ENCODE peak calls at places on chromosome 18, in seven cellular contexts. H is A549, F is MCF 10A, Y is IMR-90, T is WERI-Rb-1, Z is body of pancreas, X is astrocyte of the spinal cord. B is an unnamed sample.

GRCh38 chr18:47288741-47289140 is 37.3 kb upstream of the SKOR2 start:
- DNase-seq in H (no peak), F (no peak), Y (no peak), T (no peak), Z (no peak), X (no peak), B (no peak)

GRCh38 chr18:11857177-11857887 is 6.1 kb downstream of the CHMP1B start:
- DNase-seq in H (peak), F (peak), Y (peak), T (no peak), Z (peak), X (peak), B (peak)

GRCh38 chr18:48600046-48600745 is 61.4 kb downstream of the CTIF start:
- DNase-seq in H (no peak), F (no peak), Y (no peak), T (no peak), Z (no peak), X (no peak), B (no peak)

GRCh38 chr18:64148988-64149387 is at the start of gene LINC00305:
- DNase-seq in H (no peak), F (no peak), Y (no peak), T (no peak), Z (no peak), X (no peak), B (no peak)

GRCh38 chr18:75111673-75112485 is 97.1 kb downstream of the PTGR3 start:
- DNase-seq in H (no peak), F (peak), Y (peak), T (no peak), Z (no peak), X (no peak), B (no peak)

GRCh38 chr18:56233595-56233994 is 404.8 kb downstream of the TXNL1 start:
- DNase-seq in H (no peak), F (peak), Y (peak), T (no peak), Z (peak), X (peak), B (peak)

GRCh38 chr18:62018761-62019041 is 125.9 kb upstream of the RNF152 start:
- DNase-seq in H (no peak), F (no peak), Y (no peak), T (no peak), Z (no peak), X (no peak), B (no peak)

GRCh38 chr18:12598181-12598921 is 59.6 kb downstream of the SPIRE1 start:
- DNase-seq in H (no peak), F (no peak), Y (peak), T (no peak), Z (no peak), X (peak), B (no peak)

GRCh38 chr18:29418136-29418535 is 1241.2 kb upstream of the CDH2 start:
- DNase-seq in H (no peak), F (no peak), Y (peak), T (no peak), Z (no peak), X (peak), B (peak)

GRCh38 chr18:48356909-48357631 is 52.1 kb downstream of the ZBTB7C start:
- DNase-seq in H (no peak), F (no peak), Y (no peak), T (peak), Z (no peak), X (no peak), B (no peak)

GRCh38 chr18:29383311-29384273 is 1206.7 kb upstream of the CDH2 start:
- DNase-seq in H (no peak), F (no peak), Y (peak), T (no peak), Z (no peak), X (peak), B (peak)

GRCh38 chr18:59983506-59983905 is 83.7 kb downstream of the PMAIP1 start:
- DNase-seq in H (no peak), F (no peak), Y (no peak), T (no peak), Z (no peak), X (no peak), B (no peak)

GRCh38 chr18:55635439-55635838 is 47.4 kb upstream of the TCF4 start:
- DNase-seq in H (no peak), F (no peak), Y (no peak), T (no peak), Z (no peak), X (no peak), B (no peak)

GRCh38 chr18:26685438-26686173 is 137.3 kb upstream of the KCTD1 start:
- DNase-seq in H (no peak), F (no peak), Y (no peak), T (no peak), Z (no peak), X (no peak), B (no peak)

GRCh38 chr18:56402872-56403516 is 235.4 kb downstream of the TXNL1 start:
- DNase-seq in H (peak), F (peak), Y (peak), T (no peak), Z (no peak), X (peak), B (peak)

GRCh38 chr18:6355789-6356589 is 58.7 kb downstream of the L3MBTL4 start:
- DNase-seq in H (no peak), F (no peak), Y (peak), T (no peak), Z (no peak), X (peak), B (no peak)

GRCh38 chr18:48539406-48540328 is 836 bp downstream of the CTIF start:
- DNase-seq in H (peak), F (peak), Y (peak), T (peak), Z (peak), X (peak), B (no peak)

GRCh38 chr18:66048404-66048803 is 297.6 kb downstream of the CDH7 start:
- DNase-seq in H (no peak), F (no peak), Y (no peak), T (no peak), Z (no peak), X (peak), B (peak)

GRCh38 chr18:58881469-58881868 is 16.8 kb downstream of the ZNF532 start:
- DNase-seq in H (no peak), F (no peak), Y (no peak), T (no peak), Z (no peak), X (no peak), B (no peak)

GRCh38 chr18:24071779-24072178 is 57.2 kb downstream of the TTC39C start:
- DNase-seq in H (no peak), F (no peak), Y (no peak), T (no peak), Z (no peak), X (no peak), B (no peak)

GRCh38 chr18:54444309-54444914 is 86.7 kb downstream of the C18orf54 start:
- DNase-seq in H (peak), F (peak), Y (peak), T (peak), Z (peak), X (peak), B (peak)

GRCh38 chr18:57806891-57807280 is 3.8 kb upstream of the ATP8B1 start:
- DNase-seq in H (peak), F (peak), Y (peak), T (no peak), Z (no peak), X (peak), B (peak)

GRCh38 chr18:40326987-40327386 is 1628.0 kb upstream of the PIK3C3 start:
- DNase-seq in H (no peak), F (no peak), Y (no peak), T (no peak), Z (no peak), X (no peak), B (no peak)

GRCh38 chr18:6629635-6630140 is 99.8 kb upstream of the ARHGAP28 start:
- DNase-seq in H (no peak), F (peak), Y (peak), T (no peak), Z (no peak), X (peak), B (peak)

GRCh38 chr18:40094441-40094840 is 1860.6 kb upstream of the PIK3C3 start:
- DNase-seq in H (no peak), F (no peak), Y (no peak), T (no peak), Z (no peak), X (peak), B (no peak)

GRCh38 chr18:13217466-13217961 is 1.0 kb upstream of the LDLRAD4 start:
- DNase-seq in H (no peak), F (no peak), Y (peak), T (peak), Z (peak), X (peak), B (no peak)

GRCh38 chr18:31301201-31301655 is 16.7 kb upstream of the DSG1 start:
- DNase-seq in H (no peak), F (no peak), Y (peak), T (no peak), Z (no peak), X (no peak), B (peak)

GRCh38 chr18:76953186-76953982 is 131.0 kb downstream of the ZNF236 start:
- DNase-seq in H (no peak), F (no peak), Y (peak), T (no peak), Z (peak), X (peak), B (peak)

GRCh38 chr18:9803698-9804516 is 81.9 kb upstream of the TXNDC2 start:
- DNase-seq in H (no peak), F (peak), Y (no peak), T (no peak), Z (no peak), X (no peak), B (no peak)

GRCh38 chr18:65754121-65754520 is 3.3 kb downstream of the CDH7 start:
- DNase-seq in H (no peak), F (peak), Y (no peak), T (no peak), Z (no peak), X (peak), B (peak)

GRCh38 chr18:11502368-11502767 is 107.0 kb upstream of the SLC35G4 start:
- DNase-seq in H (no peak), F (no peak), Y (peak), T (no peak), Z (no peak), X (peak), B (no peak)

GRCh38 chr18:59056706-59057492 is 82.8 kb upstream of the SEC11C start:
- DNase-seq in H (no peak), F (peak), Y (peak), T (peak), Z (peak), X (peak), B (peak)

GRCh38 chr18:59988098-59988706 is 88.4 kb downstream of the PMAIP1 start:
- DNase-seq in H (peak), F (peak), Y (peak), T (peak), Z (peak), X (peak), B (peak)

GRCh38 chr18:54260376-54261072 is 8.8 kb upstream of the POLI start:
- DNase-seq in H (no peak), F (peak), Y (no peak), T (no peak), Z (peak), X (no peak), B (no peak)

GRCh38 chr18:13982136-13982535 is 66.8 kb upstream of the MC2R start:
- DNase-seq in H (no peak), F (no peak), Y (no peak), T (no peak), Z (no peak), X (no peak), B (no peak)

DNA sequence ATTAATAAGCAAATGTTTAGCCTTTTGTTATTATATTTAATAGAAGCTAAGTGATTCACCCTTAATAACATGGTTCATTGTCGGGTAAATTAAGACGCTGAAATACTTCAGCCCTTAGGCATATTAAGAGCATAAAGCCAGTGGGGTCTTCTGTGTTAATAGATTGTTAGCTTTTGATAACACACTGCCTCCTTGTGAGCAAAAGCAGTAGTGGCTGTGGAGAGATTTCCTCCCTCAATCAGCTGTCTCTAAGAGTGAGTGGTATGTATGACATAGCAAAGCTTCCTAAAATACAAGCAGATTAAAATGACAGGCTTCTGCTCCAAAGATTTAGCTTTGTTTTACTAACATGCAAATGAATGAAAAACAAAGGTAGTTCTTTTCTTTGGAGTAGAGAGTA is 143.7 kb upstream of the SYT4 start:
- DNase-seq in H (no peak), F (peak), Y (no peak), T (peak), Z (no peak), X (no peak), B (no peak)
- TF ChIP-seq CTCF in H (no peak), F (peak), Y (no peak), T (peak), Z (no peak), X (peak), B (peak)

GRCh38 chr18:44680271-44681038 is at the start of gene SETBP1:
- DNase-seq in H (peak), F (peak), Y (peak), T (peak), Z (peak), X (peak), B (peak)

GRCh38 chr18:44678725-44679055 is 2.0 kb upstream of the SETBP1 start:
- DNase-seq in H (no peak), F (no peak), Y (no peak), T (no peak), Z (no peak), X (no peak), B (no peak)

GRCh38 chr18:44677933-44678332 is 2.8 kb upstream of the SETBP1 start:
- DNase-seq in H (no peak), F (no peak), Y (no peak), T (no peak), Z (no peak), X (no peak), B (no peak)

GRCh38 chr18:44679912-44680270 is 797 bp upstream of the SETBP1 start:
- DNase-seq in H (peak), F (peak), Y (peak), T (peak), Z (peak), X (peak), B (no peak)

GRCh38 chr18:44679056-44679911 is 1.4 kb upstream of the SETBP1 start:
- DNase-seq in H (peak), F (peak), Y (peak), T (peak), Z (peak), X (peak), B (peak)
- TF ChIP-seq CTCF in H (peak), F (peak), Y (peak), T (peak), Z (peak), X (peak), B (peak)

GRCh38 chr18:49890041-49890440 is 76.7 kb upstream of the ACAA2 start:
- DNase-seq in H (no peak), F (no peak), Y (no peak), T (no peak), Z (no peak), X (no peak), B (no peak)

GRCh38 chr18:49894827-49895226 is 81.5 kb upstream of the ACAA2 start:
- DNase-seq in H (no peak), F (no peak), Y (no peak), T (no peak), Z (no peak), X (no peak), B (no peak)

GRCh38 chr18:49892148-49892924 is 79.0 kb upstream of the ACAA2 start:
- DNase-seq in H (no peak), F (no peak), Y (peak), T (no peak), Z (no peak), X (peak), B (peak)

GRCh38 chr18:49898421-49898820 is 85.1 kb upstream of the ACAA2 start:
- DNase-seq in H (peak), F (peak), Y (peak), T (no peak), Z (peak), X (peak), B (peak)

DNA sequence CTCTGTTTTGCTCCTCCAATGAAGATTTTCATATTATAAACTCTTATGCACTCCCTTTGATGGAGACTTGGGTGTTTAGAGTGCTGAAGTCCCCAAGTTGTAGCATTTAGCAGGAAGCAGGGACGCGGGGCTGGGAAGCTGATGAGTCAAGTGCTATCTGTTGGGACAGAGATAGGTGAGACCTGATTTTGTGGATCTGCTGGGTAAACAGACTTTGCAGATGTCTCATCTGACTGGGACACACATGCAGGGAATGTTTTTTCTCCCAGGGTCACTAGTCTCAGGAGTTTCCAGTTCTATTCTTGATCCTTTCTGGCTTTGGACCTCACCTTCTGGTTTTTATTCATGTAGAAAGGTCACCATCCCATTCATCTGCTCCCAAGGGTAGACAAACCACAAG is 79.7 kb upstream of the ACAA2 start:
- DNase-seq in H (no peak), F (no peak), Y (no peak), T (no peak), Z (no peak), X (no peak), B (no peak)
- TF ChIP-seq CTCF in H (no peak), F (no peak), Y (no peak), T (no peak), Z (no peak), X (no peak), B (no peak)

GRCh38 chr18:80245781-80246655 is 1.3 kb downstream of the PARD6G start:
- DNase-seq in H (no peak), F (peak), Y (no peak), T (peak), Z (no peak), X (no peak), B (no peak)

GRCh38 chr18:80244167-80244566 is 3.1 kb downstream of the PARD6G start:
- DNase-seq in H (no peak), F (no peak), Y (no peak), T (no peak), Z (no peak), X (no peak), B (no peak)

GRCh38 chr18:80243204-80243603 is 4.1 kb downstream of the PARD6G start:
- DNase-seq in H (no peak), F (no peak), Y (no peak), T (no peak), Z (no peak), X (no peak), B (no peak)

GRCh38 chr18:80246656-80247402 is 485 bp downstream of the PARD6G start:
- DNase-seq in H (peak), F (peak), Y (no peak), T (peak), Z (peak), X (no peak), B (no peak)

DNA sequence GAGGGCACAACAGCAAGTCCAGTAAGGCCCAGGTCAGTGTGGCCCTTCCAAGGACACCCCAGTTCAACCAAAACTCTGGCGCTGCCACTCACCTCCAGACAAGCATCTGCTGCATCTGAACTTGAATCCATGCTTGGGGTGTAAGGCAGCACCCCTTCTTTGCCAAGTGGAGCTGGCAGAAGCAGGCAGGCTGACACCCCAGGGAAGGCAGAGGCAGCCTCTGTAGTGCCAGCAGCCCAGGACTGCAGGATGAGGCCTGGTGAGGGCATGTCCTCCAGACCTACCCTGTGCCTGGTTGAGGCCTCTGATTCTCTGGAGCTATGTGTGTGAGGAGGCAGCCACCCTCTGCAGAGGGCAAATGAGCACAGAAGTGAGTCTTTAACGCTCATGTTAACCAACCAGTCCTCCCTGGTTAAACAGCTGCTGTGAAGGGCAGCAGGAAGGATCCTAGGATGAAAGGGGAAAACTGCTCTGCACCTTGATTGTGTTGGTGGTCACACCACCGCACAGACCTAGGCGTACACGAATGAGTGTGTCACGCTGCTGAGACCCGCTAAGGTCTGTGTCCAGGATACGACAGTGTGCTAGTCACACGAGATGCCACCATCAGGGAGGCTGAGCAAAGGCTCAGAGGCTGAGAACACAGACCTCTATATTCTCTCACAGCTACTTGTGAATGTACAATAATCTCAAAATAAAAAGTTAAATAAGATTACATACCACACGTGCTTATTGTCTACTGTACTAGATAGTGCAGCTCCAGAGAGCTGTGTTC is 2.2 kb downstream of the PARD6G start:
- DNase-seq in H (no peak), F (no peak), Y (no peak), T (no peak), Z (no peak), X (no peak), B (no peak)
- TF ChIP-seq CTCF in H (no peak), F (no peak), Y (no peak), T (no peak), Z (no peak), X (no peak), B (no peak)

GRCh38 chr18:45569566-45569965 is 45.7 kb upstream of the SLC14A2 start:
- DNase-seq in H (no peak), F (no peak), Y (no peak), T (no peak), Z (no peak), X (no peak), B (no peak)

GRCh38 chr18:45567123-45567522 is 48.2 kb upstream of the SLC14A2 start:
- DNase-seq in H (no peak), F (no peak), Y (peak), T (no peak), Z (no peak), X (peak), B (peak)

GRCh38 chr18:45568017-45568416 is 47.3 kb upstream of the SLC14A2 start:
- DNase-seq in H (no peak), F (no peak), Y (no peak), T (no peak), Z (no peak), X (no peak), B (no peak)

GRCh38 chr18:45571161-45571560 is 44.1 kb upstream of the SLC14A2 start:
- DNase-seq in H (no peak), F (no peak), Y (no peak), T (no peak), Z (no peak), X (no peak), B (no peak)

DNA sequence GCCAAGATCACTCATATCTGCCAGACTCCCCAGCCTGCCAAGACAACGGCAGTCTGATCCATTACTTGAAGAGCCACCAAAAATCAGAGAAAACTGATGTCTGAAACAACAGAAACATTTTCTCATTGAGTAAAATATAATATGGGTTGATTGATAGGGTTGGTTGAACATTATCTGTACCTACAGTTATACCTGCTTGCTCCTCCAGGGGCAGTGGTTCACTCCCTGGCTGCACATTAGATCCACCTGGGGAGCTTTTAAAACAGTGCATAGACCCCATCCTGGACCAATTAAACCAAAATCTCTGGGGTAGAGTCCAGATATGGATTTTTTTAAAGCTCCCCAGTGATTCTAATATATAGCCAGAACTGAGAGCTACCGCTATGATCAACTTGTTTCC is 43.6 kb upstream of the SLC14A2 start:
- DNase-seq in H (peak), F (no peak), Y (no peak), T (no peak), Z (no peak), X (no peak), B (no peak)
- TF ChIP-seq CTCF in H (no peak), F (no peak), Y (no peak), T (peak), Z (no peak), X (peak), B (peak)